ENCODE peak calls at places on chromosomes 11 and 22, in eight cellular contexts. One of them, this sample, is unnamed.

GRCh38 chr11:70364745-70365535 is 33.4 kb upstream of the CTTN start:
- DNase-seq in left ventricle myocardium superior: no peak
- DNase-seq in NCI-H460: no peak
- DNase-seq in naive B cell: no peak
- DNase-seq in mammary epithelial cell: no peak
- DNase-seq in T-cell: peak
- DNase-seq in T-helper 9 cell: peak
- DNase-seq in A549: no peak
- DNase-seq in this sample: no peak

GRCh38 chr11:34721646-34722045 is 100.8 kb downstream of the EHF start:
- DNase-seq in left ventricle myocardium superior: no peak
- DNase-seq in NCI-H460: no peak
- DNase-seq in naive B cell: no peak
- DNase-seq in mammary epithelial cell: peak
- DNase-seq in T-cell: no peak
- DNase-seq in T-helper 9 cell: no peak
- DNase-seq in A549: no peak
- DNase-seq in this sample: no peak

GRCh38 chr11:113376156-113376555 is 11.4 kb upstream of the ANKK1 start:
- DNase-seq in left ventricle myocardium superior: no peak
- DNase-seq in NCI-H460: no peak
- DNase-seq in naive B cell: peak
- DNase-seq in mammary epithelial cell: no peak
- DNase-seq in T-cell: no peak
- DNase-seq in T-helper 9 cell: no peak
- DNase-seq in A549: no peak
- DNase-seq in this sample: no peak

GRCh38 chr22:41201146-41201545 is 4.0 kb upstream of the L3MBTL2 start:
- DNase-seq in left ventricle myocardium superior: no peak
- DNase-seq in NCI-H460: no peak
- DNase-seq in naive B cell: no peak
- DNase-seq in mammary epithelial cell: no peak
- DNase-seq in T-cell: no peak
- DNase-seq in T-helper 9 cell: no peak
- DNase-seq in A549: no peak
- DNase-seq in this sample: no peak

GRCh38 chr11:80103149-80103859 is 662.5 kb upstream of the TENM4 start:
- DNase-seq in left ventricle myocardium superior: no peak
- DNase-seq in NCI-H460: peak
- DNase-seq in naive B cell: no peak
- DNase-seq in mammary epithelial cell: peak
- DNase-seq in T-cell: no peak
- DNase-seq in T-helper 9 cell: no peak
- DNase-seq in A549: no peak
- DNase-seq in this sample: no peak

GRCh38 chr22:44382461-44383038 is 69.8 kb upstream of the SHISAL1 start:
- DNase-seq in left ventricle myocardium superior: peak
- DNase-seq in NCI-H460: no peak
- DNase-seq in naive B cell: no peak
- DNase-seq in mammary epithelial cell: no peak
- DNase-seq in T-cell: no peak
- DNase-seq in T-helper 9 cell: no peak
- DNase-seq in A549: no peak
- DNase-seq in this sample: no peak

GRCh38 chr22:41431656-41432055 is 14.9 kb downstream of the TOB2 start:
- DNase-seq in left ventricle myocardium superior: no peak
- DNase-seq in NCI-H460: no peak
- DNase-seq in naive B cell: no peak
- DNase-seq in mammary epithelial cell: no peak
- DNase-seq in T-cell: no peak
- DNase-seq in T-helper 9 cell: no peak
- DNase-seq in A549: no peak
- DNase-seq in this sample: no peak

GRCh38 chr11:58006940-58007339 is 16.7 kb upstream of the OR9Q1 start:
- DNase-seq in left ventricle myocardium superior: no peak
- DNase-seq in NCI-H460: no peak
- DNase-seq in naive B cell: no peak
- DNase-seq in mammary epithelial cell: peak
- DNase-seq in T-cell: no peak
- DNase-seq in T-helper 9 cell: no peak
- DNase-seq in A549: no peak
- DNase-seq in this sample: no peak

GRCh38 chr22:41248758-41249157 is 8.0 kb upstream of the CHADL start:
- DNase-seq in left ventricle myocardium superior: peak
- DNase-seq in NCI-H460: no peak
- DNase-seq in naive B cell: no peak
- DNase-seq in mammary epithelial cell: no peak
- DNase-seq in T-cell: no peak
- DNase-seq in T-helper 9 cell: no peak
- DNase-seq in A549: no peak
- DNase-seq in this sample: no peak

GRCh38 chr11:32830796-32831195 is 1.1 kb downstream of the PRRG4 start:
- DNase-seq in left ventricle myocardium superior: no peak
- DNase-seq in NCI-H460: no peak
- DNase-seq in naive B cell: no peak
- DNase-seq in mammary epithelial cell: peak
- DNase-seq in T-cell: no peak
- DNase-seq in T-helper 9 cell: no peak
- DNase-seq in A549: no peak
- DNase-seq in this sample: no peak

GRCh38 chr11:11313426-11313825 is 39.6 kb downstream of the CSNK2A3 start:
- DNase-seq in left ventricle myocardium superior: no peak
- DNase-seq in NCI-H460: peak
- DNase-seq in naive B cell: no peak
- DNase-seq in mammary epithelial cell: peak
- DNase-seq in T-cell: no peak
- DNase-seq in T-helper 9 cell: no peak
- DNase-seq in A549: peak
- DNase-seq in this sample: no peak

GRCh38 chr11:70158201-70158600 is 44.9 kb upstream of the FADD start:
- DNase-seq in left ventricle myocardium superior: no peak
- DNase-seq in NCI-H460: no peak
- DNase-seq in naive B cell: no peak
- DNase-seq in mammary epithelial cell: no peak
- DNase-seq in T-cell: no peak
- DNase-seq in T-helper 9 cell: no peak
- DNase-seq in A549: peak
- DNase-seq in this sample: no peak

GRCh38 chr11:17905477-17905876 is 107.4 kb downstream of the SERGEF start:
- DNase-seq in left ventricle myocardium superior: no peak
- DNase-seq in NCI-H460: no peak
- DNase-seq in naive B cell: no peak
- DNase-seq in mammary epithelial cell: no peak
- DNase-seq in T-cell: no peak
- DNase-seq in T-helper 9 cell: no peak
- DNase-seq in A549: no peak
- DNase-seq in this sample: peak

GRCh38 chr22:26169312-26170111 is at the start of gene SEZ6L:
- DNase-seq in left ventricle myocardium superior: peak
- DNase-seq in NCI-H460: no peak
- DNase-seq in naive B cell: peak
- DNase-seq in mammary epithelial cell: no peak
- DNase-seq in T-cell: no peak
- DNase-seq in T-helper 9 cell: no peak
- DNase-seq in A549: no peak
- DNase-seq in this sample: peak

GRCh38 chr11:103659743-103660142 is 376.7 kb upstream of the DDI1 start:
- DNase-seq in left ventricle myocardium superior: no peak
- DNase-seq in NCI-H460: no peak
- DNase-seq in naive B cell: no peak
- DNase-seq in mammary epithelial cell: no peak
- DNase-seq in T-cell: no peak
- DNase-seq in T-helper 9 cell: no peak
- DNase-seq in A549: no peak
- DNase-seq in this sample: no peak

GRCh38 chr22:47190276-47190956 is 428.0 kb downstream of the TBC1D22A start:
- DNase-seq in left ventricle myocardium superior: no peak
- DNase-seq in NCI-H460: no peak
- DNase-seq in naive B cell: no peak
- DNase-seq in mammary epithelial cell: no peak
- DNase-seq in T-cell: no peak
- DNase-seq in T-helper 9 cell: no peak
- DNase-seq in A549: no peak
- DNase-seq in this sample: no peak

GRCh38 chr11:129894281-129895125 is 875 bp downstream of the NFRKB start:
- DNase-seq in left ventricle myocardium superior: no peak
- DNase-seq in NCI-H460: no peak
- DNase-seq in naive B cell: peak
- DNase-seq in mammary epithelial cell: peak
- DNase-seq in T-cell: no peak
- DNase-seq in T-helper 9 cell: peak
- DNase-seq in A549: no peak
- DNase-seq in this sample: peak